ENCODE peak calls at places on chromosomes 16 and 17, in nine cellular contexts. S is brain microvascular endothelial cell, D is fibroblast of pulmonary artery, Z is MM.1S, A is endothelial cell of umbilical vein, N is A549, V is fibroblast of mammary gland, X is keratinocyte, M is astrocyte of the cerebellum. O is an unnamed sample.

GRCh38 chr16:17947637-17948036 is 388.9 kb downstream of the NPIPA8 start:
- DNase-seq in D (no peak), Z (no peak), S (no peak), V (no peak), A (no peak), N (no peak), M (no peak), X (no peak), O (no peak)

GRCh38 chr17:66830451-66830850 is 4.5 kb upstream of the CACNG5 start:
- DNase-seq in D (no peak), S (no peak), M (no peak), N (no peak), V (no peak), A (no peak), Z (no peak), X (no peak), O (no peak)

GRCh38 chr16:82507271-82507670 is 119.5 kb upstream of the CDH13 start:
- DNase-seq in M (no peak), N (no peak), A (no peak), V (no peak), D (no peak), Z (no peak), S (no peak), X (no peak), O (no peak)

GRCh38 chr16:54672500-54672899 is 258.2 kb upstream of the IRX5 start:
- DNase-seq in M (no peak), N (no peak), S (no peak), D (no peak), X (no peak), Z (no peak), A (no peak), V (no peak), O (no peak)

GRCh38 chr17:17398188-17398927 is 78.4 kb upstream of the MED9 start:
- DNase-seq in A (no peak), S (no peak), V (peak; percentile 86), Z (no peak), N (no peak), D (no peak), M (no peak), X (no peak), O (no peak)

GRCh38 chr16:66275795-66276428 is 90.6 kb upstream of the CDH5 start:
- DNase-seq in X (peak; percentile 72), D (peak; percentile 87), S (peak; percentile 92), A (peak; percentile 73), N (peak; percentile 65), Z (peak; percentile 48), V (peak; percentile 80), M (peak; percentile 67), O (no peak)

GRCh38 chr17:78716814-78717393 is 65.2 kb downstream of the CYTH1 start:
- DNase-seq in V (peak; percentile 49), N (peak; percentile 85), D (peak; percentile 41), X (no peak), S (no peak), M (no peak), Z (peak; percentile 79), A (peak; percentile 57), O (no peak)

GRCh38 chr17:35127751-35128514 is 6.5 kb downstream of the FNDC8 start:
- DNase-seq in M (no peak), X (no peak), Z (no peak), S (no peak), D (peak; percentile 82), A (no peak), V (peak; percentile 84), N (no peak), O (peak; percentile 38)

GRCh38 chr16:23959069-23959800 is 123.5 kb downstream of the PRKCB start:
- DNase-seq in X (no peak), Z (no peak), A (no peak), N (no peak), S (no peak), M (no peak), D (no peak), V (no peak), O (no peak)

GRCh38 chr17:9902116-9902515 is 3.0 kb downstream of the RCVRN start:
- DNase-seq in M (peak; percentile 42), A (no peak), Z (no peak), X (no peak), V (no peak), S (no peak), D (no peak), N (no peak), O (no peak)
- TF ChIP-seq CTCF in M (no peak), A (no peak), Z (no peak), X (no peak), V (no peak), S (no peak), D (no peak), N (no peak), O (no peak)

DNA sequence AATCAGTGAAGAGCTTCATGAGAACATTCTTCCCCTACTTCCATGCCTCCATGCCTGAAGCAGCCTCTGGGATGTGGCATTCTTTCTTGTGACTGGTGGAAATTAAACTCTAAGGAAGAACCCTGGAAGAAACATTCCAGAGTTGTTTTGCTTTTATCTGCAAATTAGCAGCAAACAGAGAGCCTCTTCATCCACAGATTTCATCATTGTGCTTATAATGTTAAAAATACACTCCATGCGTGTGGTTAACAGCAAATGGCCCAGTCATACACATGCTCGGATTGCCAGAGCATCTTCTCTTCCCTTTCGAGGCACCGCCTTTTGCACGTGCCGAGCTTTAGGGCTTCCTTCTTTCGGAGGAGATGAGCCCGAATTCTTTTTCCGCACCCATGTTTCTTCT is 411.3 kb downstream of the SNX29 start:
- DNase-seq in A (no peak), V (no peak), M (no peak), S (no peak), Z (no peak), X (no peak), N (no peak), D (no peak), O (no peak)
- H3K4me3 ChIP-seq in A (no peak overlapping the region), V (no peak overlapping the region), M (no peak overlapping the region), S (no peak overlapping the region), Z (no peak overlapping the region), X (no peak overlapping the region), N (no peak overlapping the region), D (no peak overlapping the region), O (no peak overlapping the region)

DNA sequence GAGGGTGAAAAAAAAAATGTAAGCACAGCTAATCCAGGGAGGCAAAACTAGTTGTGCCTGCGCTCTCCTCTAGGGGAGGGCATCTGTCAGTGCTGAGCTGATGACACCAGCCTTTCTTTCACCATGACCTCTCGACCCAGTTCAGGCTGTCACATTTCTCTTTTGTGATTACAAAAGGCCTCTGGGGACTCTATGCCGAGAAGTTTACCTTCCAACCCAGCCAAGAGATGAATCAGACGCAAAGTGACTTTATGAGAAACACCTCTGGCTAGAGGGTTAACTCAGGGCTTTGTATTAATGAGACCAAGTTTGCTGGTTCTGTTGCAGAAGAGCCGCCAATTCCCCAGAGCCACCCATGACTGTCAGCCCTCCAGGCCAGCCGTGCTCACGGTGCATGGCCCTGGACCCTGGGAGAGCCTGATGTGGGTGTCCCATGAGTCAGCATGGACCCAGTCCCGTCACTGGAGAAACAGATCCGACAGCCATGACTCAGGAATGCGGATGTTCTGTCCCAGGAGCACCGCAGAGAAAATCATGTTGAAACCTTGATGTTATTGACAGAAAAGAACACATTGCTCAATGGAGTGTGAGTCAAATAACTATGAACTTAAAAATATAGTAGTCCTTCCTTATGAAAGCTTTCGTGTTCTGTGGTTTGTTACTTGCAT is 437.2 kb downstream of the HS3ST3B1 start:
- DNase-seq in Z (no peak), S (peak; percentile 99), X (peak; percentile 89), N (peak; percentile 99), D (peak; percentile 98), M (peak; percentile 71), V (peak; percentile 100), A (no peak), O (peak; percentile 97)
- TF ChIP-seq CTCF in Z (no peak), S (peak; percentile 62), X (peak; percentile 53), N (peak; percentile 38), D (peak; percentile 47), M (peak; percentile 35), V (peak; percentile 66), A (no peak), O (peak; percentile 50)

GRCh38 chr16:83602797-83603735 is 204.7 kb upstream of the HSBP1 start:
- DNase-seq in N (no peak), V (no peak), X (no peak), S (no peak), M (no peak), Z (no peak), D (no peak), A (peak; percentile 23), O (no peak)
- H3K4me3 ChIP-seq in N (no peak overlapping the region), V (no peak overlapping the region), X (no peak overlapping the region), S (no peak overlapping the region), M (no peak overlapping the region), Z (no peak overlapping the region), D (no peak overlapping the region), A (no peak overlapping the region), O (no peak overlapping the region)

DNA sequence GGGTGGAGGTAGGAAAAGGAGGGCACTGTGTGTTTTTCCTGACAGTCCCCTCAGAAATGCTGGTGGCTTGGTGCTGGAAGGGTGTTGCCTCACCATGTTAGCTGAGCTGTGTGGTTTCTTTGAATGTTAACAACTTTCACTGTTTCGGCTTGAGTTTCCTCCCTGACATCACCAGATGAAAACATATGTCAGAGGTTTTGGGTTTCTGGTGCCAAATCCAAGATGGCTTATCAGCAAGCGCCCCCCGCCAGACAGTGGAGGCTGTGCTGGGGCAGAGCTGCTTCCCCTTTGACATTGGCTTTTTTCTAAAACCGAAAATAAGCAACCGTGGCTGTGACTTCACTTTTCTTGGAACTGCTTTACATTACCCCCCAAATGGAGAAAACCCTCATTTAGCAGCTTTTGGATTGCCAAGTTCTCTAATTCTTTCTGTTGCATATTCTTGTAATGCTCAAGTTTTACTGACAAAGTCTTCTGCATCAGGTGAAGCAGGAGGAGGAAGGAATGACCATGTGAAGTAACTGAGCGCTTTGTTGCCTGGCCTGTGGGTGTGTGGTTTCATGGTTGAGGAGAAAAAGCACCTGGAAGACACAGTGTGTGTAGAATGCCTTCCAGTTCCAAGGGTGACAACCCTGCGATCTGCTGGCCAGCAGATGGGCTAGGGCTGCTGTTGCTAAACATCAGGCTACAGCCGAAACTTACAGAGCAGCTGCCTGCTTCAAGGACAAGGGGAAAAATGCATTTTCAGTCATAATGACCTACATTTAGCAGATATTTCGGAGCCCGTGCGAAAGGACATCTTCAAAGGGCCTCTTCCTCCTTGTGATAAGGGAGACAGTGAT is 9.7 kb downstream of the RMI2 start:
- DNase-seq in M (no peak), N (no peak), Z (peak; percentile 82), A (no peak), V (peak; percentile 29), D (no peak), S (no peak), X (no peak), O (no peak)
- TF ChIP-seq CTCF in M (no peak), N (no peak), Z (peak; percentile 29), A (no peak), V (no peak), D (no peak), S (no peak), X (no peak), O (no peak)

O was measured in AG04449.